ENCODE peak calls at places on chromosome 13, in eight cellular contexts. M is upper lobe of right lung, E is Peyer's patch, I is AG04449, L is lower lobe of right lung, K is upper lobe of left lung, N is transverse colon, O is suprapubic skin. U is an unnamed sample.

GRCh38 chr13:21014666-21015170 is 46.7 kb downstream of the LATS2 start:
- DNase-seq in M (peak; percentile 44), E (no peak), I (peak; percentile 21), L (no peak), K (no peak), N (no peak), O (no peak), U (no peak)

GRCh38 chr13:20825476-20825875 is 51.7 kb upstream of the EEF1AKMT1 start:
- DNase-seq in M (no peak), E (no peak), I (no peak), L (no peak), K (no peak), N (no peak), O (no peak), U (no peak)

GRCh38 chr13:113864303-113864890 is 521 bp upstream of the GAS6 start:
- DNase-seq in M (no peak), E (no peak), I (no peak), L (no peak), K (no peak), N (no peak), O (peak; percentile 51), U (no peak)

GRCh38 chr13:46490129-46490528 is 62.8 kb upstream of the LRCH1 start:
- DNase-seq in M (no peak), E (no peak), I (no peak), L (no peak), K (no peak), N (no peak), O (no peak), U (no peak)

GRCh38 chr13:114124486-114124885 is 7.9 kb downstream of the RASA3 start:
- DNase-seq in M (no peak), E (no peak), I (no peak), L (no peak), K (no peak), N (no peak), O (no peak), U (no peak)

GRCh38 chr13:89748716-89749115 is 1598.8 kb upstream of the MIR17HG start:
- DNase-seq in M (no peak), E (no peak), I (no peak), L (no peak), K (no peak), N (no peak), O (no peak), U (no peak)

GRCh38 chr13:29674532-29674931 is 79.0 kb upstream of the SLC7A1 start:
- DNase-seq in M (no peak), E (no peak), I (no peak), L (no peak), K (no peak), N (no peak), O (no peak), U (no peak)

GRCh38 chr13:46183018-46183940 is 1.3 kb upstream of the LCP1 start:
- DNase-seq in M (no peak), E (no peak), I (no peak), L (no peak), K (no peak), N (no peak), O (no peak), U (peak; percentile 34)

GRCh38 chr13:74372511-74372910 is 238.3 kb upstream of the KLF12 start:
- DNase-seq in M (no peak), E (no peak), I (no peak), L (no peak), K (no peak), N (no peak), O (no peak), U (no peak)

GRCh38 chr13:39037880-39038568 is at the start of the genes NHLRC3 and PROSER1:
- DNase-seq in M (peak; percentile 95), E (peak; percentile 86), I (peak; percentile 53), L (peak; percentile 94), K (peak; percentile 83), N (peak; percentile 92), O (peak; percentile 94), U (peak; percentile 95)

GRCh38 chr13:39037410-39037879 is 444 bp downstream of the PROSER1 start:
- DNase-seq in M (no peak), E (no peak), I (no peak), L (no peak), K (peak; percentile 95), N (no peak), O (peak; percentile 74), U (no peak)

GRCh38 chr13:39035799-39036198 is 2.1 kb downstream of the PROSER1 start:
- DNase-seq in M (no peak), E (no peak), I (no peak), L (no peak), K (no peak), N (no peak), O (no peak), U (no peak)

GRCh38 chr13:39035204-39035603 is 2.7 kb downstream of the PROSER1 start:
- DNase-seq in M (no peak), E (no peak), I (no peak), L (no peak), K (no peak), N (no peak), O (no peak), U (peak; percentile 33)

GRCh38 chr13:39036212-39036611 is 1.7 kb downstream of the PROSER1 start:
- DNase-seq in M (no peak), E (no peak), I (no peak), L (no peak), K (no peak), N (peak; percentile 21), O (no peak), U (peak; percentile 63)
- H3K4me3 ChIP-seq in M (peak overlapping the region; percentile 85), E (peak overlapping the region; percentile 88), I (peak overlapping the region; percentile 91), L (peak overlapping the region; percentile 94), K (peak overlapping the region; percentile 83), N (peak overlapping the region; percentile 97), O (peak overlapping the region; percentile 83), U (peak overlapping the region; percentile 97)

DNA sequence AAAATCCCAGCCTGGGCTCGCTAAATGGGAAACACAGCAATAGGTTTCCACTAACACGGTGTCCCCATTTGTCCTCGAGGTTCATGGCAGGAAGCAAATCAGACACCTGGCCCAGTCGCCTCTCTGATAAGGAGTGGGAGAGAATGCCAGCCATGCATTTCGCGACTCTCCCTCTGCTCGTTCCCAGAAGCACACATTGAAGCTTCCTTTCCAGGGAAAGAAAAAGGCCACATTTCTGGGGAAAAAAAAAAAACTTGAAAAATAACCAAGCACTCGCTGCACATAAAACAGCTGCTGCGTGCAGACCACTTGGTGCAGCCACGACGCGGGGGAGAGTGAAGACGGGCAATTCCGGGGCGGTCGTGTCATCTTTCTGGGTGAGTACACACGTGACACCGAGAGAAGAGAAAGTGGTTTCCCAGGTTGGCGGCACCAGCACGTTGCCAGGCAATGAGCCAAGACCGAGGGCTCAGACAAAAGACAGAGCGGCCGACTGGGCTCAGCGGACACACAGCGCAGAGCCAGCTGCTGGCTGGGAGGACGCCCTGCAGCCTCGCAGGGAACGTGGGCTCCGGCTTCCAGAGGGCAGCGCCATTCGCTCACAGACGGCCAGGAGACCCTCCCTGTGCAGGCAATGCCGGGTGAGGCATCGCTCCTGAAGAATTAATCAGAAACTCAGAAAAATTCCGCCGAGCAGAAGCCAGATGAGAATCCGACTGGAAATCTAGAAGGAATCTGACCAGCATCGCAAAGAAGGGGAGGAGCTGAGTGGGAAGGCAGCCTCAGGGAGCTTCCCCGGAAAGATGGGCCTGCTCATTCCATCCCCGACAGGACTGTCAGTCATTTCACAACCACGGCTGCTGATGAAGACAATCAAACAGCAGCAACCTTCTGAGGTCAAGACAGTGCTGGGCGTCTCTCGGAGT is 83.2 kb upstream of the IRS2 start:
- DNase-seq in M (peak; percentile 86), E (no peak), I (no peak), L (peak; percentile 75), K (peak; percentile 83), N (peak; percentile 64), O (peak; percentile 69), U (peak; percentile 52)
- H3K4me3 ChIP-seq in M (peak overlapping the region; percentile 42), E (peak overlapping the region; percentile 33), I (peak overlapping the region; percentile 46), L (peak overlapping the region; percentile 45), K (peak overlapping the region; percentile 48), N (peak overlapping the region; percentile 17), O (peak overlapping the region; percentile 35), U (peak overlapping the region; percentile 1)

DNA sequence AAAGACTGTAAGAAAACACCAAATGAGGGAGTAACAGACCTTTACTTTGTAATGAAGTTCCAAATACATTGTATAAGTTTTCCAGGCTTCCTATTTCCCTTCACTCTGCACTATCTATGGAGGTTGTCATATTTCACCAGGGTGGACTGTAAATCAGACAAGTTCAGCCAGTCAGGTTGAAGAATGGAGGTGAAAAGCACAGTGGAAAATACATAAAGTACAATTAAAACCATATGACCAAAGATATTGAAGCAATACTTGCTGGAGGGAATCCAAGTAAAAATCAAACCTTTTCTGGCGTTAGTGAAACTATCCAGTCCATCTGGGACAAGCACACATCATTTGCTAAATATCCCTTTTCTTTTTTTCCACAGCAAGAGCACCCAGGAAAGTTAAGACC is 3.2 kb downstream of the LHFPL6 start:
- DNase-seq in M (no peak), E (no peak), I (no peak), L (no peak), K (no peak), N (no peak), O (no peak), U (no peak)
- H3K4me3 ChIP-seq in M (peak overlapping the region; percentile 89), E (no peak overlapping the region), I (peak overlapping the region; percentile 87), L (peak overlapping the region; percentile 88), K (peak overlapping the region; percentile 76), N (no peak overlapping the region), O (peak overlapping the region; percentile 88), U (no peak overlapping the region)

GRCh38 chr13:105920375-105920774 is 615.1 kb downstream of the EFNB2 start:
- DNase-seq in M (no peak), E (no peak), I (no peak), L (no peak), K (no peak), N (peak; percentile 21), O (no peak), U (peak; percentile 64)

GRCh38 chr13:105914637-105915036 is 620.8 kb downstream of the EFNB2 start:
- DNase-seq in M (no peak), E (no peak), I (peak; percentile 83), L (no peak), K (no peak), N (no peak), O (no peak), U (no peak)

GRCh38 chr13:105918842-105919741 is 616.4 kb downstream of the EFNB2 start:
- DNase-seq in M (no peak), E (no peak), I (no peak), L (no peak), K (peak; percentile 18), N (peak; percentile 80), O (no peak), U (peak; percentile 74)

DNA sequence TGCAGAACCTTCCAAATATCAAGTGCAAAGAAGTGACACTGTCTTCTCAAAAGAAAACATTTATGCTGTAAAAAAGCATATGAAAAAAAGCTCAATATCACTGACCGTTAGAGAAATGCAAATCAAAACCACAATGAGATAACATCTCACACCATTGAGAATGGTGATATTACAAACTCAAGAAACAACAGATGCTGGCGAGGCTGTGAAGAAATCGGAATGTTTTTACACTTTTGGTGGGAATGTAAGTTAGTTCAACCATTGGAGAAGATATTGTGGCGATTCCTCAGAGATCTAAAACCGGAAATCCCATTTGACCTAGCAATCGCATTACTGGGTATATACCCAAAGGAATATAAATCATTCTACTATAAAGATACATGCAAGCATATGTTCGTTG is 620.0 kb downstream of the EFNB2 start:
- DNase-seq in M (no peak), E (no peak), I (no peak), L (no peak), K (no peak), N (no peak), O (no peak), U (no peak)
- H3K4me3 ChIP-seq in M (no peak overlapping the region), E (no peak overlapping the region), I (no peak overlapping the region), L (no peak overlapping the region), K (no peak overlapping the region), N (no peak overlapping the region), O (no peak overlapping the region), U (no peak overlapping the region)